ENCODE peak calls at places on chromosome 9, in four cellular contexts. One of them, this sample, is unnamed.

GRCh38 chr9:2524601-2525000 is 97.0 kb upstream of the VLDLR start:
- DNase-seq in brain microvascular endothelial cell: no peak
- DNase-seq in NCI-H2081: no peak
- DNase-seq in Calu3: no peak
- DNase-seq in this sample: no peak

GRCh38 chr9:97038551-97038908 is 412 bp downstream of the CTSV start:
- DNase-seq in brain microvascular endothelial cell: no peak
- DNase-seq in NCI-H2081: no peak
- DNase-seq in Calu3: no peak
- DNase-seq in this sample: no peak

GRCh38 chr9:134894136-134894860 is 13.7 kb downstream of the FCN2 start:
- DNase-seq in brain microvascular endothelial cell: no peak
- DNase-seq in NCI-H2081: no peak
- DNase-seq in Calu3: no peak
- DNase-seq in this sample: no peak

GRCh38 chr9:38673399-38673798 is 46.5 kb downstream of the FAM240B start:
- DNase-seq in NCI-H2081: no peak
- DNase-seq in brain microvascular endothelial cell: no peak
- DNase-seq in Calu3: no peak
- DNase-seq in this sample: no peak

GRCh38 chr9:107896544-107896943 is 407.0 kb upstream of the KLF4 start:
- DNase-seq in brain microvascular endothelial cell: no peak
- DNase-seq in NCI-H2081: no peak
- DNase-seq in Calu3: no peak
- DNase-seq in this sample: no peak

GRCh38 chr9:85727500-85727899 is 14.3 kb downstream of the AGTPBP1 start:
- DNase-seq in NCI-H2081: no peak
- DNase-seq in brain microvascular endothelial cell: no peak
- DNase-seq in Calu3: no peak
- DNase-seq in this sample: no peak

GRCh38 chr9:89647366-89648128 is 42.7 kb downstream of the GADD45G start:
- DNase-seq in brain microvascular endothelial cell: no peak
- DNase-seq in Calu3: no peak
- DNase-seq in NCI-H2081: no peak
- DNase-seq in this sample: no peak

GRCh38 chr9:123081824-123082223 is 48.4 kb downstream of the GPR21 start:
- DNase-seq in Calu3: peak
- DNase-seq in NCI-H2081: peak
- DNase-seq in brain microvascular endothelial cell: peak
- DNase-seq in this sample: no peak

GRCh38 chr9:116207371-116208111 is 54.0 kb downstream of the PAPPA start:
- DNase-seq in brain microvascular endothelial cell: no peak
- DNase-seq in Calu3: no peak
- DNase-seq in NCI-H2081: no peak
- DNase-seq in this sample: no peak

GRCh38 chr9:133089271-133089671 is 27.5 kb downstream of the CEL start:
- DNase-seq in Calu3: no peak
- DNase-seq in brain microvascular endothelial cell: no peak
- DNase-seq in NCI-H2081: peak
- DNase-seq in this sample: no peak

GRCh38 chr9:109331353-109331752 is 10.5 kb upstream of the EPB41L4B start:
- DNase-seq in NCI-H2081: no peak
- DNase-seq in Calu3: peak
- DNase-seq in brain microvascular endothelial cell: no peak
- DNase-seq in this sample: no peak

GRCh38 chr9:84261082-84261746 is 79.3 kb downstream of the SLC28A3 start:
- DNase-seq in Calu3: peak
- DNase-seq in brain microvascular endothelial cell: peak
- DNase-seq in NCI-H2081: peak
- DNase-seq in this sample: peak

GRCh38 chr9:30058463-30058862 is 2326.0 kb upstream of the ACO1 start:
- DNase-seq in NCI-H2081: no peak
- DNase-seq in Calu3: no peak
- DNase-seq in brain microvascular endothelial cell: no peak
- DNase-seq in this sample: no peak

GRCh38 chr9:76626980-76627379 is 137.3 kb upstream of the PCA3 start:
- DNase-seq in brain microvascular endothelial cell: no peak
- DNase-seq in Calu3: no peak
- DNase-seq in NCI-H2081: no peak
- DNase-seq in this sample: no peak

GRCh38 chr9:97508852-97509251 is 7.4 kb downstream of the TMOD1 start:
- DNase-seq in Calu3: no peak
- DNase-seq in NCI-H2081: no peak
- DNase-seq in brain microvascular endothelial cell: no peak
- DNase-seq in this sample: no peak

GRCh38 chr9:9912459-9912858 is 700.3 kb downstream of the PTPRD start:
- DNase-seq in NCI-H2081: peak
- DNase-seq in Calu3: no peak
- DNase-seq in brain microvascular endothelial cell: peak
- DNase-seq in this sample: no peak

GRCh38 chr9:96450613-96451544 is 910 bp downstream of the HABP4 start:
- DNase-seq in Calu3: peak
- DNase-seq in NCI-H2081: peak
- DNase-seq in brain microvascular endothelial cell: peak
- DNase-seq in this sample: no peak

GRCh38 chr9:101480386-101480785 is 44.8 kb upstream of the ALDOB start:
- DNase-seq in Calu3: no peak
- DNase-seq in brain microvascular endothelial cell: no peak
- DNase-seq in NCI-H2081: peak
- DNase-seq in this sample: no peak

GRCh38 chr9:82939451-82939850 is 123.5 kb downstream of the RASEF start:
- DNase-seq in NCI-H2081: peak
- DNase-seq in Calu3: peak
- DNase-seq in brain microvascular endothelial cell: no peak
- DNase-seq in this sample: no peak

GRCh38 chr9:6931913-6932312 is 174.1 kb downstream of the KDM4C start:
- DNase-seq in brain microvascular endothelial cell: peak
- DNase-seq in NCI-H2081: no peak
- DNase-seq in Calu3: no peak
- DNase-seq in this sample: peak

GRCh38 chr9:137500666-137501397 is 41.7 kb upstream of the NSMF start:
- DNase-seq in Calu3: no peak
- DNase-seq in brain microvascular endothelial cell: no peak
- DNase-seq in NCI-H2081: no peak
- DNase-seq in this sample: no peak

GRCh38 chr9:22044583-22044982 is 35.5 kb upstream of the CDKN2B start:
- DNase-seq in NCI-H2081: no peak
- DNase-seq in Calu3: no peak
- DNase-seq in brain microvascular endothelial cell: peak
- DNase-seq in this sample: peak

GRCh38 chr9:35844628-35845301 is 15.7 kb downstream of the TMEM8B start:
- DNase-seq in Calu3: peak
- DNase-seq in NCI-H2081: no peak
- DNase-seq in brain microvascular endothelial cell: peak
- DNase-seq in this sample: peak

GRCh38 chr9:96279927-96280326 is 22.0 kb downstream of the HSD17B3 start:
- DNase-seq in NCI-H2081: no peak
- DNase-seq in brain microvascular endothelial cell: no peak
- DNase-seq in Calu3: peak
- DNase-seq in this sample: no peak

GRCh38 chr9:116687762-116688160 is 656 bp downstream of the TRIM32 start:
- DNase-seq in NCI-H2081: no peak
- DNase-seq in brain microvascular endothelial cell: no peak
- DNase-seq in Calu3: no peak
- DNase-seq in this sample: no peak

GRCh38 chr9:19232117-19232829 is 1.8 kb downstream of the DENND4C start:
- DNase-seq in NCI-H2081: peak
- DNase-seq in brain microvascular endothelial cell: no peak
- DNase-seq in Calu3: no peak
- DNase-seq in this sample: no peak

GRCh38 chr9:115220339-115221009 is 102.5 kb upstream of the TNC start:
- DNase-seq in Calu3: no peak
- DNase-seq in brain microvascular endothelial cell: no peak
- DNase-seq in NCI-H2081: peak
- DNase-seq in this sample: peak

GRCh38 chr9:34501889-34502425 is 20.8 kb downstream of the ENHO start:
- DNase-seq in Calu3: no peak
- DNase-seq in NCI-H2081: peak
- DNase-seq in brain microvascular endothelial cell: no peak
- DNase-seq in this sample: peak

GRCh38 chr9:13113201-13113600 is 166.3 kb downstream of the MPDZ start:
- DNase-seq in Calu3: no peak
- DNase-seq in brain microvascular endothelial cell: peak
- DNase-seq in NCI-H2081: no peak
- DNase-seq in this sample: no peak

GRCh38 chr9:99398241-99398640 is 176.2 kb downstream of the SEC61B start:
- DNase-seq in Calu3: no peak
- DNase-seq in brain microvascular endothelial cell: no peak
- DNase-seq in NCI-H2081: no peak
- DNase-seq in this sample: no peak

GRCh38 chr9:117334101-117334500 is 80.8 kb downstream of the ASTN2 start:
- DNase-seq in Calu3: no peak
- DNase-seq in brain microvascular endothelial cell: no peak
- DNase-seq in NCI-H2081: no peak
- DNase-seq in this sample: no peak

GRCh38 chr9:12961276-12961809 is 186.5 kb downstream of the LURAP1L start:
- DNase-seq in Calu3: no peak
- DNase-seq in NCI-H2081: no peak
- DNase-seq in brain microvascular endothelial cell: no peak
- DNase-seq in this sample: peak

GRCh38 chr9:114166606-114167572 is 11.6 kb downstream of the COL27A1 start:
- DNase-seq in brain microvascular endothelial cell: no peak
- DNase-seq in Calu3: no peak
- DNase-seq in NCI-H2081: no peak
- DNase-seq in this sample: no peak

GRCh38 chr9:113669523-113670115 is 206.1 kb downstream of the RGS3 start:
- DNase-seq in brain microvascular endothelial cell: no peak
- DNase-seq in Calu3: no peak
- DNase-seq in NCI-H2081: no peak
- DNase-seq in this sample: no peak

This sample was measured in skeletal muscle cell.